ENCODE peak calls at places on chromosome 18, in eight cellular contexts. One of them, this sample, is unnamed. For H3K9me3, the result is how much of the 10 kb centered on the place peaks cover.

GRCh38 chr18:43405097-43405496 is 127.8 kb upstream of the SYT4 start:
- DNase-seq in tibial artery: no peak
- DNase-seq in adrenal gland: no peak
- DNase-seq in left ventricle myocardium inferior: no peak
- DNase-seq in ovary: no peak
- DNase-seq in lower lobe of right lung: no peak
- DNase-seq in cardiac muscle cell: no peak
- DNase-seq in mucosa of descending colon: no peak
- DNase-seq in this sample: no peak

GRCh38 chr18:38023871-38024270 is 458.3 kb upstream of the CELF4 start:
- DNase-seq in tibial artery: no peak
- DNase-seq in adrenal gland: no peak
- DNase-seq in left ventricle myocardium inferior: no peak
- DNase-seq in ovary: no peak
- DNase-seq in lower lobe of right lung: no peak
- DNase-seq in cardiac muscle cell: no peak
- DNase-seq in mucosa of descending colon: no peak
- DNase-seq in this sample: no peak

GRCh38 chr18:35610089-35610488 is 28.5 kb downstream of the GALNT1 start:
- DNase-seq in tibial artery: no peak
- DNase-seq in adrenal gland: no peak
- DNase-seq in left ventricle myocardium inferior: no peak
- DNase-seq in ovary: no peak
- DNase-seq in lower lobe of right lung: no peak
- DNase-seq in cardiac muscle cell: no peak
- DNase-seq in mucosa of descending colon: peak
- DNase-seq in this sample: no peak

GRCh38 chr18:28408528-28408927 is 231.6 kb upstream of the CDH2 start:
- DNase-seq in tibial artery: no peak
- DNase-seq in adrenal gland: no peak
- DNase-seq in left ventricle myocardium inferior: no peak
- DNase-seq in ovary: no peak
- DNase-seq in lower lobe of right lung: no peak
- DNase-seq in cardiac muscle cell: no peak
- DNase-seq in mucosa of descending colon: no peak
- DNase-seq in this sample: no peak

GRCh38 chr18:69064063-69064462 is 266.2 kb downstream of the CCDC102B start:
- DNase-seq in tibial artery: no peak
- DNase-seq in adrenal gland: no peak
- DNase-seq in left ventricle myocardium inferior: no peak
- DNase-seq in ovary: no peak
- DNase-seq in lower lobe of right lung: no peak
- DNase-seq in cardiac muscle cell: no peak
- DNase-seq in mucosa of descending colon: no peak
- DNase-seq in this sample: no peak

GRCh38 chr18:6271585-6271984 is 143.1 kb downstream of the L3MBTL4 start:
- DNase-seq in tibial artery: no peak
- DNase-seq in adrenal gland: no peak
- DNase-seq in left ventricle myocardium inferior: no peak
- DNase-seq in ovary: no peak
- DNase-seq in lower lobe of right lung: no peak
- DNase-seq in cardiac muscle cell: no peak
- DNase-seq in mucosa of descending colon: no peak
- DNase-seq in this sample: no peak

GRCh38 chr18:25316619-25317018 is 35.3 kb downstream of the ZNF521 start:
- DNase-seq in tibial artery: no peak
- DNase-seq in adrenal gland: no peak
- DNase-seq in left ventricle myocardium inferior: no peak
- DNase-seq in ovary: no peak
- DNase-seq in lower lobe of right lung: no peak
- DNase-seq in cardiac muscle cell: no peak
- DNase-seq in mucosa of descending colon: no peak
- DNase-seq in this sample: no peak

GRCh38 chr18:52667388-52667787 is 327.4 kb downstream of the DCC start:
- DNase-seq in tibial artery: no peak
- DNase-seq in adrenal gland: no peak
- DNase-seq in left ventricle myocardium inferior: no peak
- DNase-seq in ovary: no peak
- DNase-seq in lower lobe of right lung: no peak
- DNase-seq in cardiac muscle cell: no peak
- DNase-seq in mucosa of descending colon: no peak
- DNase-seq in this sample: no peak

GRCh38 chr18:76943542-76944339 is 121.4 kb downstream of the ZNF236 start:
- DNase-seq in tibial artery: peak
- DNase-seq in adrenal gland: no peak
- DNase-seq in left ventricle myocardium inferior: no peak
- DNase-seq in ovary: no peak
- DNase-seq in lower lobe of right lung: peak
- DNase-seq in cardiac muscle cell: peak
- DNase-seq in mucosa of descending colon: no peak
- DNase-seq in this sample: no peak

GRCh38 chr18:72206814-72207213 is 337.3 kb downstream of the CBLN2 start:
- DNase-seq in tibial artery: no peak
- DNase-seq in adrenal gland: no peak
- DNase-seq in left ventricle myocardium inferior: no peak
- DNase-seq in ovary: no peak
- DNase-seq in lower lobe of right lung: no peak
- DNase-seq in cardiac muscle cell: no peak
- DNase-seq in mucosa of descending colon: no peak
- DNase-seq in this sample: no peak

GRCh38 chr18:47756364-47757016 is 174.0 kb downstream of the SMAD2 start:
- DNase-seq in tibial artery: peak
- DNase-seq in adrenal gland: peak
- DNase-seq in left ventricle myocardium inferior: peak
- DNase-seq in ovary: peak
- DNase-seq in lower lobe of right lung: peak
- DNase-seq in cardiac muscle cell: peak
- DNase-seq in mucosa of descending colon: peak
- DNase-seq in this sample: peak

GRCh38 chr18:49381267-49381865 is 79.1 kb downstream of the DYM start:
- DNase-seq in tibial artery: no peak
- DNase-seq in adrenal gland: no peak
- DNase-seq in left ventricle myocardium inferior: no peak
- DNase-seq in ovary: no peak
- DNase-seq in lower lobe of right lung: no peak
- DNase-seq in cardiac muscle cell: no peak
- DNase-seq in mucosa of descending colon: no peak
- DNase-seq in this sample: no peak

GRCh38 chr18:62578980-62579511 is 56.2 kb downstream of the ZCCHC2 start:
- DNase-seq in tibial artery: no peak
- DNase-seq in adrenal gland: no peak
- DNase-seq in left ventricle myocardium inferior: no peak
- DNase-seq in ovary: no peak
- DNase-seq in lower lobe of right lung: no peak
- DNase-seq in cardiac muscle cell: no peak
- DNase-seq in mucosa of descending colon: no peak
- DNase-seq in this sample: no peak

GRCh38 chr18:79353238-79353637 is 42.5 kb upstream of the NFATC1 start:
- DNase-seq in tibial artery: no peak
- DNase-seq in adrenal gland: no peak
- DNase-seq in left ventricle myocardium inferior: no peak
- DNase-seq in ovary: no peak
- DNase-seq in lower lobe of right lung: no peak
- DNase-seq in cardiac muscle cell: peak
- DNase-seq in mucosa of descending colon: no peak
- DNase-seq in this sample: no peak
- TF ChIP-seq CTCF in tibial artery: no peak
- TF ChIP-seq CTCF in adrenal gland: no peak
- TF ChIP-seq CTCF in left ventricle myocardium inferior: peak
- TF ChIP-seq CTCF in ovary: no peak
- TF ChIP-seq CTCF in lower lobe of right lung: no peak
- TF ChIP-seq CTCF in cardiac muscle cell: peak
- TF ChIP-seq CTCF in mucosa of descending colon: no peak
- TF ChIP-seq CTCF in this sample: no peak

DNA sequence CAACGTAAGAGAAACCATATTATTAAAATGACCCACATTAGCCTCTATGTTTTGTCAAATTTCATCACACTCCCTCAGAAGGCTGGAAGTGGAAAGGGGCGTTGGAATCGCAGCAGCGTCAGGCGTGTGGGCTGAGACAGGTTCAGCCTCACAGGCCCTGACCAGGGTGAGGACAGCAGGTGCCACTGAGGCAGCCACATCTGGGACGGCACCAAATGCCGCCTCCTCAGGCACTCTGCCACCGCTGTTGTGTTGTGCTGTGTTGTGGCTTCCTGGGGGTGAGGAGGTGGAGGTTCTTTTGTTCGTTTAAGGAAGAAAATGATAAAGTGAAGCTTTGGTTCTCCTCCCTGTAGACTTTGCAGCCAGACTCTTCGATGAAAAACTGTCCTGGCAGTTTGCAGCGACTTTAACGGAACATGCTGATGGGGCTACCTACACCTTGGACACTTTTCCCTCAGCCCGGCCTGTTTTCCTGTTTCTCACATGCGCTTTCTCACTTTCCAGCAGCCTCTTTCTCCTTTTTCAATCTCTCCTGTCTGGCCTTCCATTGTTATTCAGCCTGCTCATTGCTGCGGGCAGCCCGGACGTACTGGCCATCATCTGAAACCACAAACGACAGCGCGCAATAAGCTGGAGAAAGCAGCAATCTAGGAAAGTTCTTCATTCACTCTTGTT is 44.9 kb upstream of the SALL3 start:
- DNase-seq in tibial artery: no peak
- DNase-seq in adrenal gland: no peak
- DNase-seq in left ventricle myocardium inferior: no peak
- DNase-seq in ovary: no peak
- DNase-seq in lower lobe of right lung: no peak
- DNase-seq in cardiac muscle cell: no peak
- DNase-seq in mucosa of descending colon: no peak
- DNase-seq in this sample: no peak
- H3K9me3 ChIP-seq in tibial artery: under half
- H3K9me3 ChIP-seq in adrenal gland: under half
- H3K9me3 ChIP-seq in left ventricle myocardium inferior: under half
- H3K9me3 ChIP-seq in ovary: under half
- H3K9me3 ChIP-seq in lower lobe of right lung: under half
- H3K9me3 ChIP-seq in cardiac muscle cell: under half
- H3K9me3 ChIP-seq in mucosa of descending colon: under half
- H3K9me3 ChIP-seq in this sample: under half

DNA sequence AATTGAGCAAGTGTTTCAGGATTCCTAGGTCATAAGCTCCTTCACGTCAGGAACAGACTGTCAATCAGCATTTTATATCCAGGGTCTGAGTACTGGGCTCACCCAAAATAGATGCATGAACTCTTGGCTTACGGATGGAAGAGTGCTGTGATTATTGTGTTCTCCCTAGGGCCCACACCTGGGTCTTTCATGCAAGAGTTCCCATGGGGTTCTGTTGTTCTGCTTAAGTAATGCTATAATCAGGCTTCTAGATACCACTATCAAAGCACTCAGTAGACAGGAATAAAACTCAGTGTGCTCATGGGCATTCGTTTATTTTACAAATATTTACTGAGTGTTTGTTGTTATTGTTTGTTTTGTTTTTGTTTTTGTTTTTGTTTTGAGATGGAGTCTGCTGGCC is 46.4 kb upstream of the PMAIP1 start:
- DNase-seq in tibial artery: no peak
- DNase-seq in adrenal gland: no peak
- DNase-seq in left ventricle myocardium inferior: no peak
- DNase-seq in ovary: no peak
- DNase-seq in lower lobe of right lung: no peak
- DNase-seq in cardiac muscle cell: no peak
- DNase-seq in mucosa of descending colon: no peak
- DNase-seq in this sample: no peak
- H3K4me3 ChIP-seq in tibial artery: no peak
- H3K4me3 ChIP-seq in adrenal gland: no peak
- H3K4me3 ChIP-seq in left ventricle myocardium inferior: no peak
- H3K4me3 ChIP-seq in ovary: no peak
- H3K4me3 ChIP-seq in lower lobe of right lung: no peak
- H3K4me3 ChIP-seq in cardiac muscle cell: no peak
- H3K4me3 ChIP-seq in mucosa of descending colon: no peak
- H3K4me3 ChIP-seq in this sample: no peak

DNA sequence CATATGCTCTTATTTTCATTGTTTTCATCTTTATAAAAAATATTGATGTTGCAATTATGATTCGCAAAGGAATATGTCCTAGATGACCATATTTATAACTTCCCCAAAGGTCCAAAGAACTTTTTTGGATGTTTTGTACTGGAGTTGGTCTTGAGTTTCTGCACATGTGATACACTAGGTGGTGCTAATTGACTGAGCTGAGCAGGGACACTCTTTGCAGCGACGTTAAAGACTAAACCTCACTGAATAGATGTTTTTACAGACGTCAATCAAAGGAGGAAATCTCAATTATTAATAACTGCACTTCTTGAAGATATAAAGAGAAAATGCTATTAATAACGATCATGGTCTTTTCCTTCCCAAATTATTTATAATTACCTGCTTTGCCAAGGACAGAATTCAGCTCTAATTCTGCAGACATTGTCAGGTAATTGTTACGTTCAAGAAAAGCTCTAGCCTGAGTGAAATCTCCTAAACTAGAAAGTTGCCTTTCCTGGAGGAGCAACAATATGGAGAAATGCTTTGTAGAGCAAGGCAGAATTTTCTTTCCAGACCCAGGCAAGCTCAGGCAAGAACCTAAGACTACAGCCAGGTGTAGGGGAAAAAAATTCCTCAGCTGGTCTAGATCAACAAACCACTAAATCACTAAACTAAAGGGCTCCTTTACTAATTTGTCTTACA is 119.3 kb upstream of the RBBP8 start:
- DNase-seq in tibial artery: no peak
- DNase-seq in adrenal gland: no peak
- DNase-seq in left ventricle myocardium inferior: no peak
- DNase-seq in ovary: no peak
- DNase-seq in lower lobe of right lung: no peak
- DNase-seq in cardiac muscle cell: peak
- DNase-seq in mucosa of descending colon: no peak
- DNase-seq in this sample: peak
- TF ChIP-seq CTCF in tibial artery: peak
- TF ChIP-seq CTCF in adrenal gland: peak
- TF ChIP-seq CTCF in left ventricle myocardium inferior: peak
- TF ChIP-seq CTCF in ovary: no peak
- TF ChIP-seq CTCF in lower lobe of right lung: peak
- TF ChIP-seq CTCF in cardiac muscle cell: peak
- TF ChIP-seq CTCF in mucosa of descending colon: no peak
- TF ChIP-seq CTCF in this sample: peak

GRCh38 chr18:79728931-79729586 is 49.5 kb downstream of the CTDP1 start:
- DNase-seq in tibial artery: no peak
- DNase-seq in adrenal gland: no peak
- DNase-seq in left ventricle myocardium inferior: no peak
- DNase-seq in ovary: no peak
- DNase-seq in lower lobe of right lung: no peak
- DNase-seq in cardiac muscle cell: no peak
- DNase-seq in mucosa of descending colon: no peak
- DNase-seq in this sample: no peak
- H3K9me3 ChIP-seq in tibial artery: under half
- H3K9me3 ChIP-seq in adrenal gland: under half
- H3K9me3 ChIP-seq in left ventricle myocardium inferior: under half
- H3K9me3 ChIP-seq in ovary: under half
- H3K9me3 ChIP-seq in lower lobe of right lung: under half
- H3K9me3 ChIP-seq in cardiac muscle cell: under half
- H3K9me3 ChIP-seq in mucosa of descending colon: under half
- H3K9me3 ChIP-seq in this sample: under half

This sample was measured in body of pancreas.